ENCODE peak calls at places on chromosomes 16 and 17, in six cellular contexts. Y is thyroid gland, S is IMR-90, U is esophagus squamous epithelium, P is prostate gland, H is A549. K is an unnamed sample.

GRCh38 chr17:67253379-67253778 is 8.4 kb upstream of the HELZ start:
- DNase-seq in Y (no peak), S (peak; percentile 40), U (no peak), P (no peak), H (no peak), K (no peak)

GRCh38 chr16:14600164-14600563 is 29.9 kb downstream of the PARN start:
- DNase-seq in Y (no peak), S (peak; percentile 41), U (no peak), P (no peak), H (peak; percentile 59), K (peak; percentile 54)

GRCh38 chr17:73705594-73705993 is 61.3 kb upstream of the SDK2 start:
- DNase-seq in Y (no peak), S (peak; percentile 1), U (no peak), P (no peak), H (peak; percentile 76), K (no peak)

GRCh38 chr16:6682142-6682811 is 650.4 kb upstream of the RBFOX1 start:
- DNase-seq in Y (peak; percentile 60), S (no peak), U (no peak), P (no peak), H (peak; percentile 14), K (no peak)

GRCh38 chr16:19005561-19006445 is 22.1 kb downstream of the TMC7 start:
- DNase-seq in Y (no peak), S (peak; percentile 27), U (peak; percentile 20), P (no peak), H (peak; percentile 76), K (peak; percentile 54)

GRCh38 chr17:16415031-16415924 is at the start of gene TRPV2:
- DNase-seq in Y (no peak), S (no peak), U (no peak), P (no peak), H (peak; percentile 53), K (no peak)

GRCh38 chr16:6955303-6955702 is 377.3 kb upstream of the RBFOX1 start:
- DNase-seq in Y (no peak), S (no peak), U (no peak), P (no peak), H (no peak), K (no peak)

GRCh38 chr17:1201132-1201702 is 21.4 kb upstream of the ABR start:
- DNase-seq in Y (no peak), S (no peak), U (no peak), P (no peak), H (no peak), K (no peak)

GRCh38 chr16:75089486-75090202 is 26.9 kb downstream of the LDHD start:
- DNase-seq in Y (no peak), S (no peak), U (no peak), P (no peak), H (no peak), K (no peak)

GRCh38 chr16:69236319-69236718 is 49.4 kb downstream of the SNTB2 start:
- DNase-seq in Y (no peak), S (no peak), U (no peak), P (no peak), H (no peak), K (no peak)

GRCh38 chr17:14926526-14927122 is 338.5 kb downstream of the PMP22 start:
- DNase-seq in Y (peak; percentile 48), S (peak; percentile 74), U (no peak), P (peak; percentile 62), H (peak; percentile 75), K (peak; percentile 38)

DNA sequence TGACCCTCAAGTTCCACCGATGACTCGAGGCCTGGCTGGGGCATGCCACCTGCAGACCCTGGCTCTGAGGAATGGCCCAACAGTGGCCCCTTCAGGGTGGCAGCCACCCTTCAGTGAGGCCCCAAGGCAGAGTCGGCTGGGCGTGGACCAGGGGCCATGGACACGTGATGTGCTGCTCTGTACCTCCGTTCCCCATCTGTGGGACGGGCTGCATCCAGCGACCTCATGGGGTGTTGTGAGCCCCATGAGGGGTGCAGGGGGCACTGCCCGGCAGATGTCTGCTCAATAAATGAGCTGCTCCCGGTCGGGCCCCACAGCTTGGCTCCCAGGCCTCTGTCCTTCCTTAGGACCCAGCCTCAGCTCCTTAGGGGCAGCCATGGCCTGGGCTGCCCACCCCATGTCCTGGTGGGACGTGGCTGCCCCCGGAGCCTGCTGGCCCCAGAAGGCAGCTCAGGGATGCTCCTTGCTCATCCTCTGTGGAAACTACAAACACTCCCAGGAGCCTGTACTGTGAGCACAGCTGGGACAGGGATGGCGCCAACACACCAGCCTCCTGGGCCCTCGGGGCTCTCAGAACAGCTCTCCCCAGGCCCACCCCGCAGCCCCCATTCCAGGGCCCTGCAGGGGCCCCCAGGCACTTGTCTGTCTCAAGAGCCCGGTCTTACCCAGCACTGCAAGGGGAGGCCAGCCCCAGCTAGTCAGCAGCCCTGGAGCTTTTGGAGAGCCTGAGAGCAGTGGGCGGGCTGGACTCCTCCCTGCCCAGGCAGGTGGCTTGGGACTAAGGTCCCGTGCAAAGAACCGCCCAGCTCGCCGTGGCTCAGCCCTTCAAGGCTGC is 2.4 kb downstream of the DNASE1L2 start:
- DNase-seq in Y (no peak), S (no peak), U (no peak), P (no peak), H (no peak), K (no peak)
- TF ChIP-seq POLR2A in Y (no peak), S (no peak), U (no peak), P (no peak), H (no peak), K (no peak)

GRCh38 chr17:8630227-8630801 is at the start of gene MYH10:
- DNase-seq in Y (no peak), S (no peak), U (no peak), P (peak; percentile 25), H (no peak), K (no peak)
- TF ChIP-seq POLR2A in Y (peak; percentile 27), S (peak; percentile 61), U (no peak), P (peak; percentile 80), H (peak; percentile 76), K (peak; percentile 53)

DNA sequence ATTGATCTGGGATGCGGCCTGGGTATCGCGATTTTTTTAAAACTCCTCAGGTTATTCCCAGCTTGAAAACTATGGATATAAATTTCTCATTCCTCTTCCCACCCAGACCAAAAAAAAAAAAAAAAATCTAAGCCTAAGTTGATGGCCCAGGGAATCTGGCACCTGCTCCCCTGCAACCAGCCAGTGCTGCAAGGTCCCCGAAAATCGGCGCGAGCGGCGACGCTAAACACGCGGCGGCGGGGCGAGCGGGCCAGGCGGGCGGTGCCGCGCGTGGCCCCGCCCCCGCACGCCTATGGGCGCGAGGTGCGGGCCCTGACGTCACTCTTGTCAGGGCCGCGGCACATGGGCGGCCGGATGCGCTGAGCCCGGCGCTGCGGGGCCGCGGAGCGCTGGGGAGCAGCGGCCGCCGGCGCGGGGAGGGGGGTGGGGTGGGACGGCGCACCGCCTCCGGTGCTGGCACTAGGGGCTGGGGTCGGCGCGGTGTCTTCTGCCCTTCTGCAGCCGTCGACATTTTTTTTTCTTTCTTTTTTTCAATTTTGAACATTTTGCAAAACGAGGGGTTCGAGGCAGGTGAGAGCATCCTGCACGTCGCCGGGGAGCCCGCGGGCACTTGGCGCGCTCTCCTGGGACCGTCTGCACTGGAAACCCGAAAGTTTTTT is at the start of gene HLF:
- DNase-seq in Y (peak; percentile 85), S (peak; percentile 63), U (no peak), P (peak; percentile 69), H (peak; percentile 86), K (peak; percentile 52)
- TF ChIP-seq POLR2A in Y (peak; percentile 12), S (no peak), U (peak; percentile 35), P (peak; percentile 29), H (no peak), K (no peak)

DNA sequence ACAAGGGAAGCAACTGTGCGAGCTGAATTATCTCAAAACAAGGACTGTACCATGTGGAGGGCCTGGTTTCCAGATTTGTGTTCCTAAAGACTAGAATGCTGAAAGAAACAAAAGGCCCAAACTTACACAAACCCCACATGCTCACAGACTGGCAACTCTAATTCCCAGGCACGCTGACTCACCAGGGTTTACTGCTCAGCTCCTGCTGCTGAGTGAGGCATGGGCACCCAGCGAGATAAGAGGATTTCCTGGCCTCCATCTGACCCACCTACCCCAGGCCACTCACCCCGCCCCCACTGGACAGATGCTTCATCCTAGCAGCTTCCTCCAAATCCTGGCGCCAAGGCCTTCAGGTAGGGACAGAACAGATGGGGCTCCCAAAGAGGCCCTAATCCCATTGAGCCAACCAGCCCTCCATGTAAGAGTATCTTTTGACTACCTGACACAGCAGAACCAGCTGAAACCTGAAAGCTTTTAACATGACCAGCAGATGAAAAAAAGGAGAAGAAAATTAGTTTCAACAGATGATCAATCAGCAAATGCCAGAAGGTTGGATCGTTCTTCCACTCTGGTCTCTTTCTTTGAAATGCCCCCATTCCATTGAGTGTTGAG is 33.9 kb downstream of the DCUN1D3 start:
- DNase-seq in Y (no peak), S (peak; percentile 87), U (no peak), P (no peak), H (peak; percentile 80), K (peak; percentile 90)
- TF ChIP-seq POLR2A in Y (no peak), S (no peak), U (no peak), P (no peak), H (no peak), K (peak; percentile 42)

DNA sequence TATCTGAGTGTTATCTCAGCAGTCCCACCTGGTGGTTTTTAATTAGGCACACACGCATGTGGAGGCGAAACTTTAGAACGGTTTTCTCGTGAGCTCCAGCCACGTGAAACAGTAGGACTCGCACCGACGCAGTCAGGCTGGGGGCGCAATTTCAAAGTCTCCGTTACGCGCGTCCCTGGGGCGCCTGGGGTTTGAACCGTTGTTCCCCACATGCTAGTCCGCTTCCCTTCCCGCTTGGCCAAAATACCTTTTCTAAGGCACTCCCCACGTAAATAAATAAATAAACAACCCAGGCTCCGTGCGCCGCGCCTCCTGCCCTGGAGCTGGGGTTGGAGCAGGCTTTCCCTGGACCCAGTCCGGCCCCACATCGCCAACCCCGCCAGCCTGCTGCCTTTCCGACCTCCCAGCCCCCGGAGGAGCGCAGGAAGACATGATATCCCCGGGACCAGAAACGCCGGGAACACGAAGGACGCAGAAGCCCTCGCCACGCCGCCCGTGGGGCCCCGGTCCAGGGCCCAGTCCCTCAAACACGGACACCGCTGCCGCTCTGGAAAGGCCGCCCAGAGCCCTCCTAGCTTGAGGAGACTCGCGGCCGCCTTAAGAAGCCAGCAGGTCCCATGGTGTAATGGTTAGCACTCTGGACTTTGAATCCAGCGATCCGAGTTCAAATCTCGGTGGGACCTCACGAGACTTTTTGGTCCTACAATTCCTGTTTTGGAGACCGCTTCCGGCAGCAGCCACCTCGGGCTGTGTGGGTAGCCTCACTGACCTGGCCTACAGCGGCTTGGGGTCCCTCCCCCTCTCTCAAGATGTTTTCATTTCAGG is 18.2 kb downstream of the GNGT2 start:
- DNase-seq in Y (peak; percentile 93), S (peak; percentile 77), U (no peak), P (peak; percentile 93), H (peak; percentile 98), K (peak; percentile 86)
- TF ChIP-seq POLR2A in Y (no peak), S (peak; percentile 55), U (no peak), P (peak; percentile 35), H (peak; percentile 29), K (no peak)

GRCh38 chr17:76270127-76270592 is 5.0 kb downstream of the UBALD2 start:
- DNase-seq in Y (no peak), S (no peak), U (no peak), P (no peak), H (no peak), K (no peak)
- TF ChIP-seq POLR2A in Y (no peak), S (no peak), U (no peak), P (no peak), H (no peak), K (no peak)